ENCODE peak calls at places on chromosomes 7 and 10, in six cellular contexts. One of them, this sample, is unnamed.
A peak's percentile ranks its signal among the peaks of the same experiment; 100 is the strongest.

GRCh38 chr7:99268361-99268908 is 4.2 kb upstream of the MYH16 start:
- DNase-seq in right lobe of liver: no peak
- DNase-seq in kidney: no peak
- DNase-seq in astrocyte: no peak
- DNase-seq in A673: no peak
- DNase-seq in stomach: no peak
- DNase-seq in this sample: no peak

GRCh38 chr7:129213828-129214227 is 11.0 kb upstream of the AHCYL2 start:
- DNase-seq in right lobe of liver: no peak
- DNase-seq in kidney: no peak
- DNase-seq in astrocyte: no peak
- DNase-seq in A673: peak; percentile 48
- DNase-seq in stomach: no peak
- DNase-seq in this sample: peak; percentile 79

GRCh38 chr7:105213619-105214018 is 175.1 kb downstream of the SRPK2 start:
- DNase-seq in right lobe of liver: no peak
- DNase-seq in kidney: no peak
- DNase-seq in astrocyte: no peak
- DNase-seq in A673: no peak
- DNase-seq in stomach: no peak
- DNase-seq in this sample: no peak

GRCh38 chr7:13742719-13743640 is 246.5 kb downstream of the ETV1 start:
- DNase-seq in right lobe of liver: no peak
- DNase-seq in kidney: no peak
- DNase-seq in astrocyte: peak; percentile 64
- DNase-seq in A673: peak; percentile 68
- DNase-seq in stomach: peak; percentile 30
- DNase-seq in this sample: peak; percentile 27

GRCh38 chr10:86725980-86726976 is 30.1 kb upstream of the BMPR1A start:
- DNase-seq in right lobe of liver: no peak
- DNase-seq in kidney: no peak
- DNase-seq in astrocyte: no peak
- DNase-seq in A673: no peak
- DNase-seq in stomach: no peak
- DNase-seq in this sample: no peak

GRCh38 chr7:121480566-121481335 is 84.6 kb upstream of the FAM3C start:
- DNase-seq in right lobe of liver: no peak
- DNase-seq in kidney: no peak
- DNase-seq in astrocyte: no peak
- DNase-seq in A673: no peak
- DNase-seq in stomach: no peak
- DNase-seq in this sample: no peak

GRCh38 chr10:13502384-13502783 is 26.4 kb downstream of the BEND7 start:
- DNase-seq in right lobe of liver: no peak
- DNase-seq in kidney: no peak
- DNase-seq in astrocyte: no peak
- DNase-seq in A673: no peak
- DNase-seq in stomach: no peak
- DNase-seq in this sample: no peak

GRCh38 chr7:27177795-27178320 is 3.7 kb upstream of the HOXA10 start:
- DNase-seq in right lobe of liver: no peak
- DNase-seq in kidney: no peak
- DNase-seq in astrocyte: no peak
- DNase-seq in A673: no peak
- DNase-seq in stomach: no peak
- DNase-seq in this sample: no peak

GRCh38 chr7:3067193-3067592 is 23.5 kb upstream of the CARD11 start:
- DNase-seq in right lobe of liver: no peak
- DNase-seq in kidney: no peak
- DNase-seq in astrocyte: peak; percentile 24
- DNase-seq in A673: no peak
- DNase-seq in stomach: no peak
- DNase-seq in this sample: no peak

GRCh38 chr7:105759670-105760548 is 116.5 kb downstream of the ATXN7L1 start:
- DNase-seq in right lobe of liver: no peak
- DNase-seq in kidney: no peak
- DNase-seq in astrocyte: peak; percentile 32
- DNase-seq in A673: peak; percentile 86
- DNase-seq in stomach: peak; percentile 49
- DNase-seq in this sample: no peak

GRCh38 chr7:130831817-130832481 is 97.9 kb upstream of the KLF14 start:
- DNase-seq in right lobe of liver: no peak
- DNase-seq in kidney: no peak
- DNase-seq in astrocyte: no peak
- DNase-seq in A673: peak; percentile 59
- DNase-seq in stomach: no peak
- DNase-seq in this sample: no peak

GRCh38 chr10:23892296-23892695 is 316.6 kb upstream of the KIAA1217 start:
- DNase-seq in right lobe of liver: no peak
- DNase-seq in kidney: no peak
- DNase-seq in astrocyte: peak; percentile 33
- DNase-seq in A673: peak; percentile 19
- DNase-seq in stomach: no peak
- DNase-seq in this sample: no peak

GRCh38 chr7:67696878-67697277 is 700.2 kb downstream of the TYW1 start:
- DNase-seq in right lobe of liver: no peak
- DNase-seq in kidney: no peak
- DNase-seq in astrocyte: no peak
- DNase-seq in A673: no peak
- DNase-seq in stomach: no peak
- DNase-seq in this sample: no peak

GRCh38 chr10:62376064-62377025 is 2.2 kb downstream of the ZNF365 start:
- DNase-seq in right lobe of liver: no peak
- DNase-seq in kidney: no peak
- DNase-seq in astrocyte: no peak
- DNase-seq in A673: no peak
- DNase-seq in stomach: no peak
- DNase-seq in this sample: no peak

GRCh38 chr7:112001089-112001826 is 204.9 kb downstream of the DOCK4 start:
- DNase-seq in right lobe of liver: no peak
- DNase-seq in kidney: no peak
- DNase-seq in astrocyte: peak; percentile 91
- DNase-seq in A673: peak; percentile 59
- DNase-seq in stomach: no peak
- DNase-seq in this sample: no peak

GRCh38 chr7:102974366-102975236 is 61.8 kb downstream of the LRRC17 start:
- DNase-seq in right lobe of liver: no peak
- DNase-seq in kidney: no peak
- DNase-seq in astrocyte: no peak
- DNase-seq in A673: peak; percentile 40
- DNase-seq in stomach: no peak
- DNase-seq in this sample: peak; percentile 41

GRCh38 chr10:72315054-72315453 is 39.7 kb downstream of the DNAJB12 start:
- DNase-seq in right lobe of liver: peak; percentile 51
- DNase-seq in kidney: no peak
- DNase-seq in astrocyte: no peak
- DNase-seq in A673: no peak
- DNase-seq in stomach: no peak
- DNase-seq in this sample: peak; percentile 52

GRCh38 chr7:19405546-19405945 is 260.3 kb upstream of the FERD3L start:
- DNase-seq in right lobe of liver: no peak
- DNase-seq in kidney: no peak
- DNase-seq in astrocyte: peak; percentile 81
- DNase-seq in A673: no peak
- DNase-seq in stomach: no peak
- DNase-seq in this sample: no peak

GRCh38 chr10:89613582-89613981 is 31.5 kb downstream of the PANK1 start:
- DNase-seq in right lobe of liver: no peak
- DNase-seq in kidney: no peak
- DNase-seq in astrocyte: no peak
- DNase-seq in A673: no peak
- DNase-seq in stomach: no peak
- DNase-seq in this sample: no peak

GRCh38 chr10:63783882-63784281 is 262.7 kb downstream of the REEP3 start:
- DNase-seq in right lobe of liver: no peak
- DNase-seq in kidney: no peak
- DNase-seq in astrocyte: no peak
- DNase-seq in A673: no peak
- DNase-seq in stomach: no peak
- DNase-seq in this sample: no peak

GRCh38 chr10:56116684-56117083 is 244.4 kb downstream of the ZWINT start:
- DNase-seq in right lobe of liver: no peak
- DNase-seq in kidney: no peak
- DNase-seq in astrocyte: no peak
- DNase-seq in A673: no peak
- DNase-seq in stomach: no peak
- DNase-seq in this sample: no peak

GRCh38 chr10:48683893-48684292 is 780 bp upstream of the WDFY4 start:
- DNase-seq in right lobe of liver: no peak
- DNase-seq in kidney: no peak
- DNase-seq in astrocyte: no peak
- DNase-seq in A673: no peak
- DNase-seq in stomach: no peak
- DNase-seq in this sample: no peak

GRCh38 chr7:42691030-42691639 is 220.7 kb downstream of the C7orf25 start:
- DNase-seq in right lobe of liver: no peak
- DNase-seq in kidney: no peak
- DNase-seq in astrocyte: peak; percentile 31
- DNase-seq in A673: peak; percentile 58
- DNase-seq in stomach: no peak
- DNase-seq in this sample: peak; percentile 61

GRCh38 chr7:138077809-138078208 is 1.6 kb downstream of the AKR1D1 start:
- DNase-seq in right lobe of liver: peak; percentile 58
- DNase-seq in kidney: no peak
- DNase-seq in astrocyte: no peak
- DNase-seq in A673: no peak
- DNase-seq in stomach: no peak
- DNase-seq in this sample: no peak

GRCh38 chr10:20836401-20836800 is 60.7 kb downstream of the NEBL start:
- DNase-seq in right lobe of liver: no peak
- DNase-seq in kidney: no peak
- DNase-seq in astrocyte: no peak
- DNase-seq in A673: no peak
- DNase-seq in stomach: no peak
- DNase-seq in this sample: no peak

GRCh38 chr10:60428387-60428737 is 38.7 kb upstream of the ANK3 start:
- DNase-seq in right lobe of liver: no peak
- DNase-seq in kidney: no peak
- DNase-seq in astrocyte: peak; percentile 63
- DNase-seq in A673: no peak
- DNase-seq in stomach: no peak
- DNase-seq in this sample: no peak

GRCh38 chr7:123185756-123186155 is 14.0 kb downstream of the SLC13A1 start:
- DNase-seq in right lobe of liver: no peak
- DNase-seq in kidney: no peak
- DNase-seq in astrocyte: no peak
- DNase-seq in A673: no peak
- DNase-seq in stomach: no peak
- DNase-seq in this sample: no peak

GRCh38 chr7:123190109-123190831 is 9.5 kb downstream of the SLC13A1 start:
- DNase-seq in right lobe of liver: no peak
- DNase-seq in kidney: peak; percentile 24
- DNase-seq in astrocyte: no peak
- DNase-seq in A673: no peak
- DNase-seq in stomach: no peak
- DNase-seq in this sample: no peak

GRCh38 chr7:123183431-123183830 is 16.3 kb downstream of the SLC13A1 start:
- DNase-seq in right lobe of liver: no peak
- DNase-seq in kidney: no peak
- DNase-seq in astrocyte: no peak
- DNase-seq in A673: no peak
- DNase-seq in stomach: no peak
- DNase-seq in this sample: no peak

GRCh38 chr7:123184271-123184670 is 15.5 kb downstream of the SLC13A1 start:
- DNase-seq in right lobe of liver: no peak
- DNase-seq in kidney: no peak
- DNase-seq in astrocyte: no peak
- DNase-seq in A673: no peak
- DNase-seq in stomach: no peak
- DNase-seq in this sample: no peak
- H3K27ac ChIP-seq in right lobe of liver: no peak overlapping the region
- H3K27ac ChIP-seq in kidney: no peak overlapping the region
- H3K27ac ChIP-seq in astrocyte: no peak overlapping the region
- H3K27ac ChIP-seq in A673: no peak overlapping the region
- H3K27ac ChIP-seq in stomach: no peak overlapping the region
- H3K27ac ChIP-seq in this sample: no peak overlapping the region

GRCh38 chr7:38385682-38386081 is 112.2 kb upstream of the TARP start:
- DNase-seq in right lobe of liver: no peak
- DNase-seq in kidney: no peak
- DNase-seq in astrocyte: no peak
- DNase-seq in A673: no peak
- DNase-seq in stomach: no peak
- DNase-seq in this sample: no peak

GRCh38 chr7:38383281-38383680 is 109.8 kb upstream of the TARP start:
- DNase-seq in right lobe of liver: no peak
- DNase-seq in kidney: no peak
- DNase-seq in astrocyte: no peak
- DNase-seq in A673: no peak
- DNase-seq in stomach: no peak
- DNase-seq in this sample: no peak

DNA sequence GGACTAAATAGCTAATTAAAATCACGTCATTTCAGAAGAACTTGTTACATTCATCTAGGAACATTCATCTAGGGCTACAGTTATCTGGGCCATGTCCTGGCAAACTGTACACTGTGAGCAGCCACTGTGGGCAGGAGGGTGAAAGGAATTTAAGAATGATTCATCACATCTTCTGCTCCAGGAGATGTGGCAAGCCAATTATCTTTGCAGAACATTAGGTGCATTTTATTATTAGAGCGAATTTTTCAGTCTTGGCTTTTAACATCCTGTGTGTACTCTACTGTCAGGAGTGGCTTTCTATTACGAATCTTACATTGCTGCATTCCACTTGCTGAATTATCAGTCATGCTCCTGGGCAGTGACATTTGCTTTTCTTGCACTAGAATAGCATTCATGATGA is 109.2 kb upstream of the TARP start:
- DNase-seq in right lobe of liver: no peak
- DNase-seq in kidney: no peak
- DNase-seq in astrocyte: peak; percentile 80
- DNase-seq in A673: no peak
- DNase-seq in stomach: no peak
- DNase-seq in this sample: no peak
- H3K27ac ChIP-seq in right lobe of liver: no peak overlapping the region
- H3K27ac ChIP-seq in kidney: no peak overlapping the region
- H3K27ac ChIP-seq in astrocyte: no peak overlapping the region
- H3K27ac ChIP-seq in A673: no peak overlapping the region
- H3K27ac ChIP-seq in stomach: no peak overlapping the region
- H3K27ac ChIP-seq in this sample: no peak overlapping the region

GRCh38 chr10:36148207-36148606 is 506.1 kb upstream of the FZD8 start:
- DNase-seq in right lobe of liver: no peak
- DNase-seq in kidney: no peak
- DNase-seq in astrocyte: no peak
- DNase-seq in A673: no peak
- DNase-seq in stomach: no peak
- DNase-seq in this sample: no peak
- H3K27ac ChIP-seq in right lobe of liver: no peak overlapping the region
- H3K27ac ChIP-seq in kidney: no peak overlapping the region
- H3K27ac ChIP-seq in astrocyte: no peak overlapping the region
- H3K27ac ChIP-seq in A673: no peak overlapping the region
- H3K27ac ChIP-seq in stomach: no peak overlapping the region
- H3K27ac ChIP-seq in this sample: no peak overlapping the region

DNA sequence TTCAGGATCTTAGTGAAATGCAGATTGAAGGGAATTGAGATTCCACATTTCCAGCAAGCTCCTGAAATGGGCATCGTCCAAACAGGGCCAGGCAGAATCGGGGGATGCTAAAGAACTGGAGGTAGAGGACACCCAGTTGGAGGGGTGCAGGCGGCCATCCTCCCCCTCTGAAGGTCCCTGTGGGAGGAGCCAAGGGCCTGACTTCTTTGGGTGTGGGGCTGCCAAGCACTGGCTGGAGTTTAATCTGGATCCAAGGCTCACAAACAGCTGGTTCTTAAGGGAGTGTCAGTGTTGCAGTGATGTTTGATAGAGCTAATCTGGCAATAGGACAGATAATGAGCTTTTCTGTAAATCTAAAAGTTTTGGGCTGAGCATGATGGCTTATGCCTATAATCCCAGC is 20.8 kb downstream of the TSPAN14 start:
- DNase-seq in right lobe of liver: no peak
- DNase-seq in kidney: no peak
- DNase-seq in astrocyte: no peak
- DNase-seq in A673: no peak
- DNase-seq in stomach: no peak
- DNase-seq in this sample: no peak
- H3K27ac ChIP-seq in right lobe of liver: no peak overlapping the region
- H3K27ac ChIP-seq in kidney: peak overlapping the region; percentile 7
- H3K27ac ChIP-seq in astrocyte: no peak overlapping the region
- H3K27ac ChIP-seq in A673: no peak overlapping the region
- H3K27ac ChIP-seq in stomach: peak overlapping the region; percentile 91
- H3K27ac ChIP-seq in this sample: no peak overlapping the region